ENCODE peak calls at places on chromosome 22, in six cellular contexts. One of them, this sample, is unnamed.
A peak's percentile ranks its signal among the peaks of the same experiment; 100 is the strongest.

GRCh38 chr22:39245130-39246039 is 603 bp upstream of the PDGFB start:
- DNase-seq in myocyte: no peak
- DNase-seq in adrenal gland: no peak
- DNase-seq in RPMI7951: no peak
- DNase-seq in putamen: no peak
- DNase-seq in DMS53: peak; percentile 37
- DNase-seq in this sample: no peak

GRCh38 chr22:31947296-31947695 is 3.0 kb downstream of the YWHAH start:
- DNase-seq in myocyte: peak; percentile 46
- DNase-seq in DMS53: peak; percentile 35
- DNase-seq in putamen: no peak
- DNase-seq in adrenal gland: no peak
- DNase-seq in RPMI7951: peak; percentile 29
- DNase-seq in this sample: no peak

GRCh38 chr22:37197451-37198289 is 9.6 kb upstream of the C1QTNF6 start:
- DNase-seq in myocyte: peak; percentile 76
- DNase-seq in RPMI7951: peak; percentile 88
- DNase-seq in putamen: no peak
- DNase-seq in adrenal gland: peak; percentile 96
- DNase-seq in DMS53: peak; percentile 33
- DNase-seq in this sample: no peak

GRCh38 chr22:50025993-50026392 is 13.4 kb upstream of the IL17REL start:
- DNase-seq in myocyte: no peak
- DNase-seq in RPMI7951: no peak
- DNase-seq in adrenal gland: no peak
- DNase-seq in DMS53: no peak
- DNase-seq in putamen: no peak
- DNase-seq in this sample: no peak

GRCh38 chr22:24772493-24773220 is 1.9 kb downstream of the PIWIL3 start:
- DNase-seq in adrenal gland: no peak
- DNase-seq in myocyte: peak; percentile 52
- DNase-seq in DMS53: peak; percentile 18
- DNase-seq in putamen: no peak
- DNase-seq in RPMI7951: peak; percentile 36
- DNase-seq in this sample: no peak

GRCh38 chr22:31093956-31094622 is 13.0 kb downstream of the SMTN start:
- DNase-seq in RPMI7951: no peak
- DNase-seq in adrenal gland: no peak
- DNase-seq in DMS53: no peak
- DNase-seq in myocyte: peak; percentile 89
- DNase-seq in putamen: no peak
- DNase-seq in this sample: no peak

GRCh38 chr22:38462960-38463784 is 4.7 kb upstream of the KDELR3 start:
- DNase-seq in RPMI7951: no peak
- DNase-seq in putamen: no peak
- DNase-seq in myocyte: no peak
- DNase-seq in DMS53: no peak
- DNase-seq in adrenal gland: no peak
- DNase-seq in this sample: no peak

GRCh38 chr22:30614879-30615278 is 7.9 kb downstream of the TCN2 start:
- DNase-seq in RPMI7951: no peak
- DNase-seq in adrenal gland: no peak
- DNase-seq in myocyte: no peak
- DNase-seq in putamen: no peak
- DNase-seq in DMS53: no peak
- DNase-seq in this sample: no peak

GRCh38 chr22:46660604-46661201 is 40.5 kb downstream of the GRAMD4 start:
- DNase-seq in putamen: no peak
- DNase-seq in RPMI7951: no peak
- DNase-seq in myocyte: peak; percentile 89
- DNase-seq in adrenal gland: peak; percentile 63
- DNase-seq in DMS53: peak; percentile 95
- DNase-seq in this sample: no peak

GRCh38 chr22:49962751-49963646 is 2.4 kb downstream of the PIM3 start:
- DNase-seq in myocyte: no peak
- DNase-seq in DMS53: no peak
- DNase-seq in adrenal gland: peak; percentile 51
- DNase-seq in RPMI7951: no peak
- DNase-seq in putamen: no peak
- DNase-seq in this sample: no peak

GRCh38 chr22:49958961-49959781 is 1.4 kb upstream of the PIM3 start:
- DNase-seq in myocyte: no peak
- DNase-seq in adrenal gland: peak; percentile 45
- DNase-seq in DMS53: peak; percentile 70
- DNase-seq in putamen: no peak
- DNase-seq in RPMI7951: no peak
- DNase-seq in this sample: no peak

GRCh38 chr22:29187831-29188230 is 17.9 kb upstream of the EMID1 start:
- DNase-seq in putamen: no peak
- DNase-seq in DMS53: no peak
- DNase-seq in myocyte: no peak
- DNase-seq in adrenal gland: no peak
- DNase-seq in RPMI7951: no peak
- DNase-seq in this sample: no peak

GRCh38 chr22:31637938-31638618 is 23.9 kb downstream of the PISD start:
- DNase-seq in adrenal gland: no peak
- DNase-seq in RPMI7951: no peak
- DNase-seq in myocyte: no peak
- DNase-seq in putamen: no peak
- DNase-seq in DMS53: no peak
- DNase-seq in this sample: no peak

GRCh38 chr22:48895831-48896765 is 931.6 kb downstream of the BRD1 start:
- DNase-seq in DMS53: no peak
- DNase-seq in RPMI7951: no peak
- DNase-seq in adrenal gland: no peak
- DNase-seq in putamen: no peak
- DNase-seq in myocyte: no peak
- DNase-seq in this sample: no peak

GRCh38 chr22:40878937-40879336 is 17.0 kb upstream of the DNAJB7 start:
- DNase-seq in putamen: no peak
- DNase-seq in myocyte: no peak
- DNase-seq in adrenal gland: no peak
- DNase-seq in DMS53: no peak
- DNase-seq in RPMI7951: no peak
- DNase-seq in this sample: no peak

GRCh38 chr22:42116848-42117424 is 13.7 kb downstream of the CYP2D6 start:
- DNase-seq in DMS53: peak; percentile 25
- DNase-seq in RPMI7951: no peak
- DNase-seq in adrenal gland: no peak
- DNase-seq in putamen: no peak
- DNase-seq in myocyte: peak; percentile 10
- DNase-seq in this sample: no peak

GRCh38 chr22:35630891-35631290 is 13.8 kb upstream of the MB start:
- DNase-seq in RPMI7951: no peak
- DNase-seq in myocyte: no peak
- DNase-seq in adrenal gland: no peak
- DNase-seq in DMS53: no peak
- DNase-seq in putamen: no peak
- DNase-seq in this sample: no peak

GRCh38 chr22:20244744-20245576 is 23.2 kb downstream of the RTN4R start:
- DNase-seq in adrenal gland: no peak
- DNase-seq in DMS53: no peak
- DNase-seq in myocyte: peak; percentile 86
- DNase-seq in RPMI7951: no peak
- DNase-seq in putamen: no peak
- DNase-seq in this sample: no peak

GRCh38 chr22:37690901-37691504 is 4.9 kb downstream of the NOL12 start:
- DNase-seq in DMS53: no peak
- DNase-seq in adrenal gland: peak; percentile 83
- DNase-seq in myocyte: no peak
- DNase-seq in RPMI7951: no peak
- DNase-seq in putamen: no peak
- DNase-seq in this sample: no peak

GRCh38 chr22:49967333-49968241 is 7.0 kb downstream of the PIM3 start:
- DNase-seq in adrenal gland: peak; percentile 90
- DNase-seq in putamen: no peak
- DNase-seq in myocyte: peak; percentile 67
- DNase-seq in RPMI7951: no peak
- DNase-seq in DMS53: no peak
- DNase-seq in this sample: no peak

GRCh38 chr22:38413085-38414008 is 41.7 kb downstream of the KCNJ4 start:
- DNase-seq in DMS53: peak; percentile 65
- DNase-seq in RPMI7951: no peak
- DNase-seq in myocyte: peak; percentile 71
- DNase-seq in adrenal gland: peak; percentile 35
- DNase-seq in putamen: peak; percentile 56
- DNase-seq in this sample: no peak

GRCh38 chr22:47817380-47817779 is 1054.9 kb downstream of the TBC1D22A start:
- DNase-seq in adrenal gland: no peak
- DNase-seq in myocyte: no peak
- DNase-seq in DMS53: no peak
- DNase-seq in putamen: no peak
- DNase-seq in RPMI7951: no peak
- DNase-seq in this sample: no peak

GRCh38 chr22:37182101-37182948 is 5.7 kb downstream of the C1QTNF6 start:
- DNase-seq in DMS53: no peak
- DNase-seq in myocyte: no peak
- DNase-seq in putamen: no peak
- DNase-seq in adrenal gland: no peak
- DNase-seq in RPMI7951: no peak
- DNase-seq in this sample: no peak

GRCh38 chr22:35966314-35967045 is 62.1 kb downstream of the RBFOX2 start:
- DNase-seq in RPMI7951: peak; percentile 72
- DNase-seq in adrenal gland: no peak
- DNase-seq in putamen: no peak
- DNase-seq in myocyte: no peak
- DNase-seq in DMS53: no peak
- DNase-seq in this sample: no peak

GRCh38 chr22:23067691-23068090 is 2.6 kb upstream of the GNAZ start:
- DNase-seq in RPMI7951: no peak
- DNase-seq in myocyte: no peak
- DNase-seq in putamen: no peak
- DNase-seq in adrenal gland: no peak
- DNase-seq in DMS53: no peak
- DNase-seq in this sample: no peak

GRCh38 chr22:25962711-25963110 is 206.6 kb upstream of the SEZ6L start:
- DNase-seq in RPMI7951: no peak
- DNase-seq in putamen: no peak
- DNase-seq in myocyte: no peak
- DNase-seq in DMS53: no peak
- DNase-seq in adrenal gland: no peak
- DNase-seq in this sample: no peak

GRCh38 chr22:21032037-21032842 is at the start of gene SLC7A4:
- DNase-seq in DMS53: peak; percentile 35
- DNase-seq in adrenal gland: peak; percentile 42
- DNase-seq in putamen: no peak
- DNase-seq in myocyte: no peak
- DNase-seq in RPMI7951: no peak
- DNase-seq in this sample: no peak

GRCh38 chr22:30047364-30047738 is 32.9 kb upstream of the HORMAD2 start:
- DNase-seq in adrenal gland: no peak
- DNase-seq in myocyte: no peak
- DNase-seq in RPMI7951: peak; percentile 36
- DNase-seq in DMS53: peak; percentile 18
- DNase-seq in putamen: no peak
- DNase-seq in this sample: no peak

GRCh38 chr22:24305260-24305692 is 34.6 kb downstream of the SPECC1L start:
- DNase-seq in RPMI7951: no peak
- DNase-seq in putamen: no peak
- DNase-seq in DMS53: no peak
- DNase-seq in adrenal gland: no peak
- DNase-seq in myocyte: no peak
- DNase-seq in this sample: no peak

GRCh38 chr22:49569286-49570031 is 258.2 kb downstream of the BRD1 start:
- DNase-seq in myocyte: no peak
- DNase-seq in RPMI7951: no peak
- DNase-seq in DMS53: no peak
- DNase-seq in adrenal gland: no peak
- DNase-seq in putamen: no peak
- DNase-seq in this sample: no peak

GRCh38 chr22:45351956-45352355 is 42.2 kb downstream of the FAM118A start:
- DNase-seq in DMS53: no peak
- DNase-seq in adrenal gland: no peak
- DNase-seq in myocyte: peak; percentile 6
- DNase-seq in RPMI7951: no peak
- DNase-seq in putamen: no peak
- DNase-seq in this sample: no peak

GRCh38 chr22:45407793-45408192 is 5.6 kb downstream of the SMC1B start:
- DNase-seq in putamen: no peak
- DNase-seq in adrenal gland: no peak
- DNase-seq in RPMI7951: no peak
- DNase-seq in DMS53: no peak
- DNase-seq in myocyte: no peak
- DNase-seq in this sample: no peak

GRCh38 chr22:26837784-26838520 is 180.6 kb downstream of the MIAT start:
- DNase-seq in myocyte: peak; percentile 35
- DNase-seq in adrenal gland: no peak
- DNase-seq in RPMI7951: no peak
- DNase-seq in DMS53: peak; percentile 32
- DNase-seq in putamen: no peak
- DNase-seq in this sample: no peak

GRCh38 chr22:32103648-32104326 is 55.3 kb downstream of the C22orf42 start:
- DNase-seq in myocyte: peak; percentile 13
- DNase-seq in RPMI7951: peak; percentile 40
- DNase-seq in adrenal gland: no peak
- DNase-seq in DMS53: peak; percentile 17
- DNase-seq in putamen: no peak
- DNase-seq in this sample: no peak